ENCODE peak calls at places on chromosomes 4 and X, in four cellular contexts. V is B cell, C is sciatic nerve, M is G401. S is an unnamed sample.

GRCh38 chr4:26878729-26879415 is 18.2 kb downstream of the STIM2 start:
- DNase-seq in C (no peak), M (no peak), V (no peak), S (no peak)

GRCh38 chrX:30822068-30822671 is 66.9 kb downstream of the TAB3 start:
- DNase-seq in V (peak; percentile 51), M (no peak), C (no peak), S (no peak)

GRCh38 chrX:100413231-100413630 is 3.2 kb upstream of the PCDH19 start:
- DNase-seq in M (peak; percentile 19), C (peak; percentile 62), V (peak; percentile 39), S (peak; percentile 65)

GRCh38 chr4:7166981-7167700 is 25.2 kb upstream of the SORCS2 start:
- DNase-seq in C (peak; percentile 55), M (no peak), V (no peak), S (no peak)

GRCh38 chr4:75823812-75824211 is 78.4 kb downstream of the PPEF2 start:
- DNase-seq in V (no peak), M (no peak), C (no peak), S (no peak)

GRCh38 chrX:57286507-57287251 is at the start of gene FAAH2:
- DNase-seq in V (peak; percentile 50), M (peak; percentile 78), C (no peak), S (peak; percentile 12)

GRCh38 chrX:1658083-1658463 is 43.2 kb downstream of the ASMT start:
- DNase-seq in C (no peak), V (no peak), M (no peak), S (peak; percentile 43)

GRCh38 chr4:86482851-86483490 is 111.1 kb upstream of the PTPN13 start:
- DNase-seq in C (no peak), V (no peak), M (peak; percentile 13), S (peak; percentile 36)

GRCh38 chrX:119363391-119363790 is 35.7 kb upstream of the SLC25A43 start:
- DNase-seq in V (no peak), C (no peak), M (no peak), S (no peak)

GRCh38 chr4:56986952-56987351 is 8.3 kb downstream of the POLR2B start:
- DNase-seq in V (no peak), C (no peak), M (no peak), S (no peak)

GRCh38 chr4:113646456-113646809 is 115.1 kb downstream of the CAMK2D start:
- DNase-seq in V (no peak), C (no peak), M (no peak), S (no peak)

S was measured in nephron progenitor cell.